ENCODE peak calls at places on chromosomes 3 and 15, in six cellular contexts. M is HFF-Myc, E is astrocyte of the spinal cord, T is NB4, Z is uterus, J is BE2C. C is an unnamed sample.

GRCh38 chr3:49813497-49814174 is at the start of gene UBA7:
- DNase-seq in M (peak; percentile 52), E (peak; percentile 84), T (peak; percentile 67), Z (peak; percentile 65), J (no peak), C (no peak)

GRCh38 chr3:196968233-196969000 is at the start of gene PIGZ:
- DNase-seq in M (no peak), E (no peak), T (peak; percentile 77), Z (no peak), J (peak; percentile 55), C (no peak)

GRCh38 chr3:117052356-117052755 is 342.8 kb downstream of the TUSC7 start:
- DNase-seq in M (no peak), E (no peak), T (no peak), Z (no peak), J (no peak), C (no peak)

GRCh38 chr15:55820043-55820442 is 77.1 kb upstream of the PRTG start:
- DNase-seq in M (no peak), E (no peak), T (no peak), Z (no peak), J (no peak), C (no peak)

GRCh38 chr3:125068265-125068664 is 12.5 kb upstream of the HEG1 start:
- DNase-seq in M (no peak), E (no peak), T (no peak), Z (no peak), J (no peak), C (no peak)

GRCh38 chr3:153513236-153513635 is 351.2 kb downstream of the RAP2B start:
- DNase-seq in M (no peak), E (no peak), T (peak; percentile 24), Z (no peak), J (no peak), C (no peak)

GRCh38 chr3:148962513-148962912 is 28.8 kb upstream of the GYG1 start:
- DNase-seq in M (peak; percentile 42), E (peak; percentile 80), T (peak; percentile 83), Z (no peak), J (no peak), C (peak; percentile 49)

GRCh38 chr15:48062476-48062875 is 58.3 kb upstream of the SLC24A5 start:
- DNase-seq in M (no peak), E (peak; percentile 57), T (no peak), Z (no peak), J (peak; percentile 65), C (no peak)

GRCh38 chr3:27713066-27713400 is 9.1 kb downstream of the EOMES start:
- DNase-seq in M (no peak), E (no peak), T (no peak), Z (no peak), J (no peak), C (no peak)

GRCh38 chr3:32872487-32873382 is 54.9 kb downstream of the TRIM71 start:
- DNase-seq in M (no peak), E (peak; percentile 25), T (no peak), Z (peak; percentile 51), J (no peak), C (no peak)

GRCh38 chr15:48355377-48355776 is 24.1 kb downstream of the DUT start:
- DNase-seq in M (no peak), E (peak; percentile 26), T (peak; percentile 20), Z (no peak), J (no peak), C (peak; percentile 76)

DNA sequence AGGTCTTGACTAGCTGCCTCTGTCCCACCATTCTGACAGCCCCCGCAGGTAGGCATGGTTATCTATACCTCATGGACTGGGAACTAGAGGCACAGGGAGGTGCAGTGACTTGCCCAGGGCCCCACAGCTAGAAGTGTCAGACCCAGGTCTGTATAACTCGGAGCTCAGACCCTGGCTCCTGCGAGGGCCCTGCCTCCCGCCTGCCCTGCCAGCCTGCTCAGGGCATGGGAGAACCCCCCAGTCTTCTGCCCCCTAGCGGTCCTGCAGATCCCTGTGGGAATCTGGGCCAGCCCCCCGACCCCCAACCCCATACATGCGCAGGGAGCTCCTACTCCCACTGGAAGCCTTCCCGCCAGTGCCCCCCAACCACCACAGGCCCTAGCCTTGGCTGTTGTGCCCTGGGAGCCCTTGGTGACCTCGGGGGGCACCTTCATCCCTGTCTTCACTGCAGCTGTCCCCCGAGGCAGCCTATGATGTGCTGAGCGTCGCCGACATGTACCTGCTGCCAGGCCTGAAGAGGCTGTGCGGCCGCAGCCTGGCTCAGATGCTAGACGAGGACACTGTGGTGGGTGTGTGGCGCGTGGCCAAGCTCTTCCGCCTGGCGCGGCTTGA is 6.9 kb downstream of the ABTB1 start:
- DNase-seq in M (no peak), E (no peak), T (no peak), Z (no peak), J (no peak), C (no peak)
- TF ChIP-seq CTCF in M (no peak), E (peak; percentile 10), T (no peak), Z (no peak), J (no peak), C (no peak)

GRCh38 chr15:92395176-92395521 is 1.5 kb downstream of the ST8SIA2 start:
- DNase-seq in M (no peak), E (no peak), T (no peak), Z (no peak), J (no peak), C (no peak)

GRCh38 chr15:92392966-92393286 is 755 bp upstream of the ST8SIA2 start:
- DNase-seq in M (no peak), E (no peak), T (no peak), Z (no peak), J (no peak), C (no peak)

GRCh38 chr15:92394327-92395175 is 870 bp downstream of the ST8SIA2 start:
- DNase-seq in M (no peak), E (peak; percentile 16), T (no peak), Z (no peak), J (peak; percentile 52), C (no peak)

GRCh38 chr15:92393287-92393993 is at the start of gene ST8SIA2:
- DNase-seq in M (no peak), E (peak; percentile 54), T (no peak), Z (no peak), J (peak; percentile 75), C (no peak)

GRCh38 chr15:92393994-92394326 is 279 bp downstream of the ST8SIA2 start:
- DNase-seq in M (no peak), E (peak; percentile 16), T (no peak), Z (no peak), J (peak; percentile 35), C (no peak)
- H3K4me3 ChIP-seq in M (no peak overlapping the region), E (peak overlapping the region; percentile 61), T (no peak overlapping the region), Z (no peak overlapping the region), J (peak overlapping the region; percentile 61), C (peak overlapping the region; percentile 57)

GRCh38 chr3:151841801-151842200 is 27.9 kb downstream of the AADAC start:
- DNase-seq in M (no peak), E (peak; percentile 23), T (no peak), Z (no peak), J (no peak), C (no peak)

GRCh38 chr3:151835751-151836550 is 22.0 kb downstream of the AADAC start:
- DNase-seq in M (peak; percentile 40), E (peak; percentile 77), T (peak; percentile 55), Z (no peak), J (no peak), C (no peak)

GRCh38 chr3:151837057-151837456 is 23.1 kb downstream of the AADAC start:
- DNase-seq in M (peak; percentile 59), E (peak; percentile 77), T (peak; percentile 84), Z (no peak), J (peak; percentile 12), C (peak; percentile 71)

GRCh38 chr3:151839313-151839631 is 25.4 kb downstream of the AADAC start:
- DNase-seq in M (no peak), E (no peak), T (no peak), Z (no peak), J (no peak), C (no peak)

DNA sequence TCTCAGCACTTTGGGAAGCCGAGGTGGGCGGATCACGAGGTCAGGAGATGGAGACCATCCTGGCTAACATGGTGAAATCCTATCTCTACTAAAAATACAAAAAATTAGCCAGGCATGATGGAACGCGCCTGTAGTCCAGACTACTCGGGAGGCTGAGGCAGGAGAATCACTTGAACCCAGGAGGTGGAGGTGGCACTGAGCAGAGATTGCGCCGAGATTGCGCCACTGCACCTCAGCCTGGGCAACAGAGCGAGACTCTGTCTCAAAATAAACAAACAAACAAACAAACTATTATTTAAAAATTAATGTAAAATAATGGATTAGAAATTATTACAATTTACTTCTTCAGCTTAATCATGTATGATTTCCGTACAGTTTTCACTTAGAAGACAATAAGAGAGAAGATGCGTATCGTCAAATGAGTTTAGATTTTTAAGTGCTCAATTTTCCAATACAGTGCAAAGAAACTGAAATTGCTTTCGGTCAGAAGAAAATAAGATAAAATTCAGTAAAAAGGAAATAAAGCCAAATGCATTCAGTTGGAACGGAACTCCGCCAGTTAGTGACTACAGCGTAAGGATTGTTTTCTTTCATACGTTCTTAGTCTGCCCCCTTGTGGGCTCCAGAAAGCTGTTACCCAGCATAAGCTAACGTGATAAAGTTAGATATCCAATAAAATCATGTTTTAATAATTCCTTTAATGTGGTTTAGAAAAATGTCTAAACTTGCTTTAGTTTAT is 24.8 kb downstream of the AADAC start:
- DNase-seq in M (peak; percentile 66), E (peak; percentile 82), T (peak; percentile 82), Z (peak; percentile 28), J (peak; percentile 62), C (no peak)
- TF ChIP-seq CTCF in M (peak; percentile 71), E (peak; percentile 77), T (peak; percentile 61), Z (peak; percentile 81), J (peak; percentile 84), C (peak; percentile 89)

GRCh38 chr3:195584543-195584870 is 767 bp upstream of the APOD start:
- DNase-seq in M (no peak), E (no peak), T (no peak), Z (no peak), J (no peak), C (no peak)
- H3K4me3 ChIP-seq in M (no peak overlapping the region), E (no peak overlapping the region), T (no peak overlapping the region), Z (no peak overlapping the region), J (no peak overlapping the region), C (no peak overlapping the region)

C was measured in epithelial cell of proximal tubule.